ENCODE peak calls at places on chromosomes 6 and 20, in four cellular contexts. X is CD4-positive, alpha-beta T cell; D is astrocyte; C is bronchial epithelial cell. Y is an unnamed sample.

GRCh38 chr6:134795696-134796095 is 154.2 kb downstream of the ALDH8A1 start:
- DNase-seq in X (no peak), D (peak), C (no peak), Y (no peak)

GRCh38 chr20:61673152-61673551 is 392.5 kb downstream of the TAF4 start:
- DNase-seq in X (no peak), D (no peak), C (no peak), Y (no peak)

GRCh38 chr6:4554645-4555044 is 221.6 kb upstream of the CDYL start:
- DNase-seq in X (no peak), D (no peak), C (peak), Y (no peak)

GRCh38 chr6:11805259-11806053 is 26.9 kb upstream of the ADTRP start:
- DNase-seq in X (no peak), D (no peak), C (peak), Y (no peak)

GRCh38 chr6:29705389-29706231 is 17.6 kb upstream of the HLA-F start:
- DNase-seq in X (no peak), D (peak), C (peak), Y (no peak)

GRCh38 chr6:84263557-84263956 is 36.1 kb upstream of the CEP162 start:
- DNase-seq in X (no peak), D (no peak), C (no peak), Y (no peak)

GRCh38 chr6:36616888-36617521 is 22.8 kb downstream of the SRSF3 start:
- DNase-seq in X (no peak), D (peak), C (peak), Y (no peak)

GRCh38 chr6:5746392-5747140 is 260.2 kb downstream of the NRN1 start:
- DNase-seq in X (no peak), D (no peak), C (peak), Y (no peak)

GRCh38 chr20:15700147-15700765 is 873.0 kb downstream of the KIF16B start:
- DNase-seq in X (no peak), D (no peak), C (peak), Y (no peak)

GRCh38 chr6:154404791-154405400 is 48.3 kb upstream of the IPCEF1 start:
- DNase-seq in X (no peak), D (peak), C (no peak), Y (no peak)

GRCh38 chr20:63176448-63177133 is 39.3 kb downstream of the YTHDF1 start:
- DNase-seq in X (no peak), D (no peak), C (no peak), Y (no peak)

GRCh38 chr20:5090191-5090590 is 29.6 kb downstream of the PCNA start:
- DNase-seq in X (no peak), D (no peak), C (no peak), Y (no peak)

GRCh38 chr6:19979059-19979458 is 141.9 kb downstream of the ID4 start:
- DNase-seq in X (no peak), D (no peak), C (no peak), Y (no peak)

GRCh38 chr20:31760457-31761240 is 21.6 kb downstream of the TPX2 start:
- DNase-seq in X (no peak), D (peak), C (peak), Y (no peak)

GRCh38 chr20:41174782-41175181 is 37.4 kb downstream of the PLCG1 start:
- DNase-seq in X (no peak), D (no peak), C (no peak), Y (no peak)

GRCh38 chr6:27188885-27189418 is 58.5 kb upstream of the PRSS16 start:
- DNase-seq in X (peak), D (peak), C (peak), Y (no peak)

GRCh38 chr20:36493801-36494114 is 47.6 kb upstream of the MYL9 start:
- DNase-seq in X (no peak), D (peak), C (no peak), Y (no peak)

GRCh38 chr6:27474172-27474465 is 1.2 kb upstream of the ZNF184 start:
- DNase-seq in X (no peak), D (no peak), C (no peak), Y (no peak)

GRCh38 chr6:89348372-89348771 is 4.2 kb downstream of the UBE2J1 start:
- DNase-seq in X (no peak), D (peak), C (no peak), Y (no peak)

GRCh38 chr6:134041093-134041492 is 11.3 kb downstream of the SLC2A12 start:
- DNase-seq in X (no peak), D (peak), C (peak), Y (no peak)

GRCh38 chr20:62437985-62438384 is 10.6 kb upstream of the RBBP8NL start:
- DNase-seq in X (no peak), D (no peak), C (no peak), Y (no peak)

GRCh38 chr6:120357447-120357846 is 976.8 kb downstream of the TBC1D32 start:
- DNase-seq in X (no peak), D (no peak), C (no peak), Y (no peak)

GRCh38 chr6:2632368-2632767 is 118.4 kb downstream of the MYLK4 start:
- DNase-seq in X (no peak), D (peak), C (no peak), Y (no peak)

GRCh38 chr6:43817192-43817591 is 47.2 kb downstream of the VEGFA start:
- DNase-seq in X (no peak), D (no peak), C (peak), Y (no peak)

GRCh38 chr20:36575066-36575743 is 1.8 kb downstream of the TGIF2 start:
- DNase-seq in X (no peak), D (peak), C (no peak), Y (peak)

GRCh38 chr6:119454694-119455093 is 105.1 kb upstream of the MAN1A1 start:
- DNase-seq in X (no peak), D (peak), C (no peak), Y (no peak)

GRCh38 chr6:26183237-26183580 is 96.0 kb downstream of the HFE start:
- DNase-seq in X (no peak), D (no peak), C (no peak), Y (no peak)

GRCh38 chr6:150788135-150788534 is 77.4 kb upstream of the MTHFD1L start:
- DNase-seq in X (no peak), D (no peak), C (no peak), Y (no peak)

GRCh38 chr20:64111841-64112641 is 4.7 kb upstream of the NPBWR2 start:
- DNase-seq in X (no peak), D (no peak), C (no peak), Y (peak)

GRCh38 chr6:155132617-155133016 is 131.2 kb upstream of the CLDN20 start:
- DNase-seq in X (no peak), D (no peak), C (no peak), Y (no peak)

GRCh38 chr6:39338406-39338805 is 15.9 kb upstream of the KCNK16 start:
- DNase-seq in X (no peak), D (no peak), C (no peak), Y (no peak)

GRCh38 chr20:22586645-22587310 is 2.4 kb upstream of the FOXA2 start:
- DNase-seq in X (no peak), D (no peak), C (no peak), Y (peak)

GRCh38 chr20:49888341-49889244 is 26.7 kb downstream of the SPATA2 start:
- DNase-seq in X (peak), D (peak), C (peak), Y (peak)

GRCh38 chr6:156163311-156163710 is 613.9 kb upstream of the ARID1B start:
- DNase-seq in X (no peak), D (no peak), C (no peak), Y (no peak)

GRCh38 chr20:51526105-51526470 is 16.4 kb downstream of the NFATC2 start:
- DNase-seq in X (no peak), D (no peak), C (peak), Y (no peak)

GRCh38 chr6:81865712-81866111 is 113.2 kb upstream of the TENT5A start:
- DNase-seq in X (no peak), D (peak), C (peak), Y (no peak)

GRCh38 chr20:59818911-59819310 is 114.5 kb downstream of the SYCP2 start:
- DNase-seq in X (no peak), D (no peak), C (no peak), Y (no peak)

DNA sequence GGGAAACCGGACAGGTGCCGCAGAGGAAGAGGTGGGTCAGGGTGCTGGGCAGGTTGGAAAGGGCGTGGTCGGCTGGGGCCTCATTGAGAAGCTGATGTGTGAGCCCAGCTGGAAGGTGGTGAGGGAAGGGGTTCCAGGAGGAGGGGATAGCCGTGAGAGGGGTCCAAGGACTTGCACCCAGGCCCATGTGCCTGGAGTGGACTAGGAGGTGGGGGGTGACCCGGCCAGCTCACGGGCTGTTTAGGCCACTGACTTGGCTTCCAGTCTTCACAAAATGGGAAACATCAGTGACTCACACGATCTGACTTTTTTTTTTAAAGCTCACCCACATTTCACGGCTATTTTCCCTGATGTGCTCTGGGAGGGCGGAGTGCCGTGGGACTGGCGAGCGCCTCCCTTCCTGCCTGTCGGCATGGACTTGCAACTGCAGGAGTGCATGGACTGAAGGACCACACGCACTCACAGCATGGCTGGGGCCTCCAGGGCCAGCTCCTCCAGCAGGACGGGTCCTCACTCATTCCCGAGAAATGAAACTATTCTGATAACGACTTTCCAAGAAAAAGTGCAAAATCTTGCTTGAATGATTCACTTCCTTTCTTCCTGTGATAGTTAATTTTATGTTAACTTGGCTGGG is 13.5 kb upstream of the PDE10A start:
- DNase-seq in X (no peak), D (peak), C (no peak), Y (no peak)
- TF ChIP-seq CTCF in X (no peak), D (peak), C (no peak), Y (no peak)

GRCh38 chr20:11585752-11586352 is 331.8 kb upstream of the BTBD3 start:
- DNase-seq in X (no peak), D (peak), C (peak), Y (no peak)
- TF ChIP-seq CTCF in X (no peak), D (peak), C (peak), Y (no peak)

GRCh38 chr20:44054849-44055248 is 132.1 kb downstream of the JPH2 start:
- DNase-seq in X (no peak), D (no peak), C (no peak), Y (no peak)

GRCh38 chr20:44054118-44054517 is 132.9 kb downstream of the JPH2 start:
- DNase-seq in X (no peak), D (no peak), C (no peak), Y (no peak)

GRCh38 chr20:44053046-44053445 is 133.9 kb downstream of the JPH2 start:
- DNase-seq in X (no peak), D (no peak), C (no peak), Y (no peak)

GRCh38 chr20:44057698-44058675 is 129.0 kb downstream of the JPH2 start:
- DNase-seq in X (no peak), D (peak), C (no peak), Y (no peak)

DNA sequence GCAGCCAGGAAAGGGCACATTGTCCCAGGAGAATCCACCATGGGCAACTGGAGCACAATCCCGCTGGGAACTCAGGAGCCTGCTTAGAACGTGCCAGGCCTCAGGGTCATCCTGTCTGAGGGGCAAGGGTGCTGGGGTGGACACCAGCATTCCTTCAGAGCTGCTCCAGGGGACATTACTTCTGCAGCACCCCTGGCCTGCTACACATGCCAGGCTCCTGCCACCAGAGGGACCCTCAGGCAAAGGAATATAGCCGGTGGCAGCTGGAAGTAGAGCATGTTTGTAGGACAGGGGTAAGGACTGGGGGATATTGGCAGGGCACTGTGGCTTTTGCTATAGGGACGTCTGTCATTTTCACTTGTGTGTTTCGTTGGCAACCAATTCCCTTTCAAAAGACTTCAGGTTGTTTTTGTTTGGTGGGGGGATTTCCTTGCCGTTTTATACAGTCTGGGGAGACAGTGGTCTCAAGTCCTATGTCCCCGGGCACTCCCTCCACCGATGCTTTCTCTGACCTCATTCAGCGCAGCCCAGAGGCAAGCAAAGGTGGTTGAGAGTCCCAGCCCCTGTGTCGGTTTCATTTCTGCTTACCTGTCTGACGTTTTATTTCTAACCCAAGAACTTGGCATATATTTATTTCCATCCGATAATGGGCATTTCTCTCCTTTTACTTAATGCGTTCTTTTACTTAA is 130.8 kb downstream of the JPH2 start:
- DNase-seq in X (peak), D (no peak), C (peak), Y (no peak)
- TF ChIP-seq CTCF in X (peak), D (peak), C (peak), Y (no peak)

GRCh38 chr6:112325449-112325848 is 21.7 kb upstream of the RFPL4B start:
- DNase-seq in X (no peak), D (no peak), C (no peak), Y (no peak)

GRCh38 chr6:112331306-112331705 is 15.8 kb upstream of the RFPL4B start:
- DNase-seq in X (no peak), D (peak), C (peak), Y (no peak)

GRCh38 chr6:112332274-112332673 is 14.9 kb upstream of the RFPL4B start:
- DNase-seq in X (no peak), D (peak), C (peak), Y (no peak)

GRCh38 chr6:112330877-112331260 is 16.3 kb upstream of the RFPL4B start:
- DNase-seq in X (no peak), D (no peak), C (no peak), Y (no peak)

GRCh38 chr6:112330071-112330876 is 16.9 kb upstream of the RFPL4B start:
- DNase-seq in X (no peak), D (peak), C (peak), Y (no peak)
- TF ChIP-seq CTCF in X (no peak), D (peak), C (no peak), Y (no peak)